ENCODE peak calls at places on chromosomes 1 and 21, in four cellular contexts. W is HuH-7.5, P is AG09319, D is NCI-H1092 treated with DMSO at 0.1 percent for 48 hours. F is an unnamed sample.

GRCh38 chr1:218397752-218398339 is 52.7 kb downstream of the TGFB2 start:
- DNase-seq in W (peak), D (no peak), P (no peak), F (no peak)

GRCh38 chr1:54359393-54360162 is 46.6 kb downstream of the SSBP3 start:
- DNase-seq in D (no peak), P (no peak), W (no peak), F (no peak)

GRCh38 chr1:116485071-116485735 is 85.6 kb downstream of the CD58 start:
- DNase-seq in P (peak), D (peak), W (peak), F (peak)

GRCh38 chr1:213887842-213888241 is 99.9 kb upstream of the PROX1 start:
- DNase-seq in D (no peak), W (no peak), P (no peak), F (no peak)

GRCh38 chr21:14773777-14774345 is 227.7 kb upstream of the SAMSN1 start:
- DNase-seq in W (no peak), P (no peak), D (peak), F (no peak)

GRCh38 chr1:3504151-3504822 is 49.8 kb downstream of the ARHGEF16 start:
- DNase-seq in P (peak), W (no peak), D (no peak), F (no peak)

GRCh38 chr1:67137307-67137753 is 2.6 kb upstream of the C1orf141 start:
- DNase-seq in W (no peak), P (no peak), D (no peak), F (no peak)

GRCh38 chr1:36369061-36369470 is 16.7 kb downstream of the STK40 start:
- DNase-seq in D (peak), P (no peak), W (peak), F (no peak)

GRCh38 chr1:145751491-145752021 is 32.3 kb downstream of the CD160 start:
- DNase-seq in D (no peak), W (no peak), P (peak), F (peak)

GRCh38 chr1:167544447-167544846 is 9.1 kb downstream of the CREG1 start:
- DNase-seq in D (no peak), W (no peak), P (no peak), F (no peak)

GRCh38 chr1:39394598-39394997 is 96.8 kb upstream of the BMP8A start:
- DNase-seq in W (no peak), P (no peak), D (no peak), F (no peak)

GRCh38 chr1:198467342-198467741 is 73.1 kb downstream of the ATP6V1G3 start:
- DNase-seq in D (no peak), P (no peak), W (no peak), F (no peak)

GRCh38 chr1:234731371-234732085 is 121.5 kb upstream of the IRF2BP2 start:
- DNase-seq in W (no peak), P (no peak), D (no peak), F (peak)

GRCh38 chr1:218741852-218742251 is 396.7 kb downstream of the TGFB2 start:
- DNase-seq in W (no peak), D (no peak), P (no peak), F (no peak)

GRCh38 chr1:53196485-53197271 is at the start of gene CPT2:
- DNase-seq in W (peak), D (peak), P (peak), F (peak)

GRCh38 chr1:119091618-119092017 is 48.8 kb downstream of the WARS2 start:
- DNase-seq in D (no peak), P (no peak), W (no peak), F (no peak)

GRCh38 chr1:69787151-69787550 is 219.4 kb downstream of the LRRC7 start:
- DNase-seq in P (no peak), D (no peak), W (no peak), F (no peak)

GRCh38 chr1:164560076-164560475 is 1.1 kb downstream of the PBX1 start:
- DNase-seq in D (peak), W (no peak), P (no peak), F (no peak)

GRCh38 chr1:234912541-234913312 is 215.9 kb downstream of the TOMM20 start:
- DNase-seq in W (no peak), P (no peak), D (peak), F (no peak)

GRCh38 chr1:46487818-46488218 is 1.8 kb upstream of the DMBX1 start:
- DNase-seq in P (no peak), W (peak), D (no peak), F (no peak)

GRCh38 chr1:62159940-62160348 is 34.7 kb upstream of the L1TD1 start:
- DNase-seq in P (no peak), D (no peak), W (no peak), F (no peak)

GRCh38 chr1:38140025-38140487 is 93.5 kb upstream of the POU3F1 start:
- DNase-seq in D (no peak), P (no peak), W (no peak), F (no peak)

GRCh38 chr1:18921506-18922251 is 19.3 kb upstream of the ALDH4A1 start:
- DNase-seq in D (no peak), P (no peak), W (no peak), F (no peak)

GRCh38 chr1:94672934-94673333 is 131.4 kb upstream of the F3 start:
- DNase-seq in W (no peak), D (no peak), P (no peak), F (peak)

GRCh38 chr1:154969741-154970452 is 650 bp downstream of the SHC1 start:
- DNase-seq in W (no peak), D (no peak), P (no peak), F (no peak)

GRCh38 chr1:19361231-19362147 is 49.4 kb downstream of the SLC66A1 start:
- DNase-seq in P (no peak), D (no peak), W (no peak), F (no peak)

GRCh38 chr1:167695150-167695549 is 26.6 kb upstream of the MPZL1 start:
- DNase-seq in D (no peak), P (no peak), W (no peak), F (no peak)

GRCh38 chr1:52402860-52403240 is 1.4 kb downstream of the ORC1 start:
- DNase-seq in W (no peak), P (no peak), D (no peak), F (no peak)

GRCh38 chr1:224541072-224541790 is 74.9 kb upstream of the CNIH3 start:
- DNase-seq in P (no peak), D (no peak), W (no peak), F (no peak)

GRCh38 chr1:81174811-81175476 is 625.8 kb upstream of the ADGRL2 start:
- DNase-seq in D (no peak), W (no peak), P (no peak), F (no peak)

GRCh38 chr1:8162168-8162567 is 136.1 kb upstream of the ERRFI1 start:
- DNase-seq in P (no peak), W (no peak), D (no peak), F (no peak)

GRCh38 chr1:65308781-65309316 is 494 bp upstream of the DNAJC6 start:
- DNase-seq in W (no peak), P (no peak), D (peak), F (no peak)

F was measured in AG04450.